ENCODE peak calls at places on chromosomes 13 and 19, in ten cellular contexts. J is fibroblast of the aortic adventitia, I is GM13976, B is foreskin fibroblast, N is lung, H is fibroblast of villous mesenchyme, X is GM06990, P is AG09309, V is A673, Y is ascending aorta. K is an unnamed sample.

GRCh38 chr13:29753593-29754485 is 96.6 kb downstream of the UBL3 start:
- DNase-seq in N (no peak), B (no peak), Y (no peak), I (no peak), J (peak), P (no peak), X (no peak), H (peak), V (no peak), K (no peak)

GRCh38 chr13:27258637-27259377 is 7.4 kb downstream of the RPL21 start:
- DNase-seq in X (no peak), H (no peak), J (no peak), P (no peak), N (no peak), B (no peak), V (no peak), Y (no peak), I (no peak), K (no peak)

GRCh38 chr19:5996598-5997320 is 18.8 kb upstream of the RANBP3 start:
- DNase-seq in I (no peak), N (no peak), X (no peak), V (no peak), J (no peak), P (no peak), Y (no peak), B (no peak), H (no peak), K (no peak)

GRCh38 chr13:23087884-23088283 is 92.9 kb upstream of the SGCG start:
- DNase-seq in N (no peak), H (peak), X (no peak), B (no peak), Y (no peak), J (peak), V (peak), I (peak), P (no peak), K (no peak)

GRCh38 chr13:40624338-40624737 is 42.1 kb downstream of the FOXO1 start:
- DNase-seq in V (no peak), N (no peak), H (peak), Y (no peak), B (peak), J (peak), I (no peak), X (no peak), P (peak), K (no peak)

GRCh38 chr19:56942749-56943148 is 102.2 kb upstream of the PEG3 start:
- DNase-seq in V (peak), X (peak), P (no peak), H (no peak), N (no peak), Y (no peak), I (peak), B (no peak), J (no peak), K (no peak)

GRCh38 chr19:46975011-46975917 is 44.4 kb upstream of the NPAS1 start:
- DNase-seq in V (peak), H (peak), B (no peak), P (no peak), N (no peak), Y (no peak), X (no peak), I (no peak), J (peak), K (no peak)

GRCh38 chr19:19021115-19021514 is 12.2 kb downstream of the SUGP2 start:
- DNase-seq in Y (no peak), V (no peak), H (peak), N (no peak), B (peak), P (no peak), X (no peak), I (no peak), J (peak), K (no peak)

GRCh38 chr13:91017669-91018053 is 329.8 kb upstream of the MIR17HG start:
- DNase-seq in V (peak), P (no peak), X (no peak), B (no peak), H (no peak), N (no peak), Y (no peak), J (no peak), I (no peak), K (no peak)

GRCh38 chr19:55279773-55280643 is at the start of gene HSPBP1:
- DNase-seq in I (peak), B (peak), J (peak), V (peak), Y (peak), N (peak), X (peak), P (peak), H (peak), K (peak)

GRCh38 chr19:53881482-53882390 is at the start of gene PRKCG:
- DNase-seq in B (no peak), P (no peak), I (peak), H (no peak), N (peak), J (no peak), X (peak), Y (no peak), V (peak), K (peak)

GRCh38 chr13:20351279-20352022 is 119.3 kb upstream of the GJB6 start:
- DNase-seq in P (peak), H (peak), I (no peak), V (no peak), B (no peak), X (no peak), Y (no peak), J (peak), N (peak), K (no peak)

GRCh38 chr19:55196803-55197202 is 12.5 kb downstream of the PTPRH start:
- DNase-seq in P (no peak), V (peak), H (no peak), I (no peak), N (no peak), X (no peak), Y (no peak), J (no peak), B (no peak), K (no peak)

GRCh38 chr19:55172741-55173140 is 6.3 kb upstream of the DNAAF3 start:
- DNase-seq in P (peak), H (peak), I (no peak), J (peak), N (no peak), V (no peak), Y (no peak), B (peak), X (no peak), K (no peak)

GRCh38 chr19:4455742-4456565 is 1.6 kb downstream of the UBXN6 start:
- DNase-seq in B (peak), X (no peak), P (no peak), I (no peak), J (peak), V (no peak), H (peak), N (no peak), Y (no peak), K (no peak)

GRCh38 chr13:44093607-44094583 is 214.2 kb downstream of the LACC1 start:
- DNase-seq in N (no peak), B (no peak), J (peak), P (no peak), H (peak), Y (no peak), X (no peak), I (no peak), V (no peak), K (no peak)

GRCh38 chr13:20475927-20476691 is 49.5 kb downstream of the CRYL1 start:
- DNase-seq in H (no peak), X (peak), B (no peak), Y (no peak), V (no peak), I (peak), N (no peak), J (no peak), P (no peak), K (no peak)

GRCh38 chr13:112042496-112042895 is 24.5 kb upstream of the SOX1 start:
- DNase-seq in V (peak), Y (no peak), X (no peak), J (no peak), I (no peak), N (no peak), B (no peak), H (no peak), P (no peak), K (no peak)

GRCh38 chr13:77506874-77507273 is 28.6 kb upstream of the SCEL start:
- DNase-seq in P (no peak), H (no peak), J (peak), X (no peak), I (no peak), Y (no peak), N (no peak), V (peak), B (no peak), K (no peak)

GRCh38 chr13:23613971-23614370 is 43.8 kb downstream of the TNFRSF19 start:
- DNase-seq in I (no peak), Y (no peak), V (no peak), J (no peak), P (no peak), H (no peak), N (no peak), X (no peak), B (no peak), K (no peak)

GRCh38 chr13:87925006-87925405 is 253.8 kb downstream of the SLITRK5 start:
- DNase-seq in H (no peak), Y (no peak), N (no peak), X (no peak), V (no peak), J (no peak), P (no peak), I (no peak), B (no peak), K (no peak)

GRCh38 chr19:35083678-35084077 is 31.9 kb upstream of the FXYD3 start:
- DNase-seq in N (no peak), B (no peak), Y (no peak), I (no peak), P (no peak), H (no peak), J (no peak), X (no peak), V (no peak), K (peak)

GRCh38 chr19:1247747-1248453 is 483 bp upstream of the MIDN start:
- DNase-seq in I (no peak), N (peak), Y (peak), B (no peak), X (peak), V (peak), J (peak), H (peak), P (no peak), K (peak)

GRCh38 chr13:96958286-96958891 is 35.9 kb downstream of the OXGR1 start:
- DNase-seq in X (no peak), Y (no peak), B (peak), J (peak), I (peak), P (no peak), V (peak), H (peak), N (no peak), K (no peak)

GRCh38 chr19:33208904-33209843 is 15.0 kb downstream of the LRP3 start:
- DNase-seq in B (no peak), N (no peak), I (no peak), J (peak), X (no peak), P (no peak), V (no peak), Y (no peak), H (no peak), K (no peak)

GRCh38 chr13:113670541-113670940 is 3.5 kb downstream of the GRK1 start:
- DNase-seq in I (no peak), Y (no peak), V (no peak), N (no peak), P (no peak), H (no peak), J (no peak), X (no peak), B (no peak), K (no peak)

GRCh38 chr19:41422456-41422855 is 4.7 kb downstream of the B3GNT8 start:
- DNase-seq in B (no peak), J (no peak), P (no peak), X (no peak), N (no peak), Y (no peak), H (no peak), I (no peak), V (no peak), K (no peak)

GRCh38 chr19:54517483-54517882 is 14.9 kb downstream of the LAIR2 start:
- DNase-seq in X (no peak), P (no peak), I (peak), H (peak), J (peak), V (peak), N (peak), B (peak), Y (no peak), K (peak)

GRCh38 chr13:46361535-46361934 is 25.5 kb downstream of the RUBCNL start:
- DNase-seq in B (no peak), H (no peak), J (no peak), Y (no peak), I (no peak), P (no peak), X (no peak), N (no peak), V (no peak), K (no peak)

GRCh38 chr13:52127783-52128702 is 830 bp downstream of the NEK5 start:
- DNase-seq in N (peak), I (peak), H (peak), B (peak), V (peak), X (peak), Y (no peak), P (no peak), J (peak), K (peak)
- TF ChIP-seq CTCF in N (peak), I (peak), H (peak), B (peak), V (peak), X (peak), Y (peak), P (peak), J (peak), K (peak)

DNA sequence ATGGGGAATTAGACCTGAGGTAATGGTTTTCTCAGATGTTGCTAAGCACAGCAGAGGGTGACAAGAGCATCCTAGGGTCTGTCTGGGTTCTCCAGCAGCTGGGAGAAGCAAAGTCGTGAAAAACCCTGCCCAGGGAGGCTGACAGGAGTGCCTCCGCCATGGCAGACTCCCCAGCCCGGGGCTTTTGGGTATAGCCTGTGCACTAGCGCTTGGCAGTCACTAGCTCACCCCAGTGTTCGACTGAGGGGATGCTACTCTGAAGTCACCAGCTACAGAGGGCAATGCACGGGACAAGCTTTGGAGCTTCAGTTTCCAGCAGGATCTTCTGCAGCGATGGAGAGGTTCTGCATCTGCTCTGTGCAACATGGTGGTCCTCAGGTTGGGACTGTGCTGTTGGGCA is 87.5 kb downstream of the ING1 start:
- DNase-seq in X (no peak), I (no peak), B (no peak), P (no peak), V (peak), J (no peak), H (no peak), N (no peak), Y (no peak), K (no peak)
- TF ChIP-seq CTCF in X (peak), I (no peak), B (no peak), P (no peak), V (peak), J (no peak), H (peak), N (no peak), Y (no peak), K (no peak)

GRCh38 chr13:30792257-30793000 is 57.1 kb downstream of the ALOX5AP start:
- DNase-seq in Y (peak), I (no peak), V (no peak), J (peak), H (peak), X (no peak), N (peak), B (peak), P (peak), K (no peak)
- TF ChIP-seq CTCF in Y (peak), I (no peak), V (no peak), J (peak), H (peak), X (no peak), N (no peak), B (peak), P (peak), K (no peak)

GRCh38 chr19:13400296-13400695 is 106.0 kb downstream of the CACNA1A start:
- DNase-seq in Y (no peak), H (no peak), V (no peak), N (no peak), B (no peak), P (no peak), I (no peak), J (no peak), X (no peak), K (no peak)

GRCh38 chr19:13398182-13398581 is 108.1 kb downstream of the CACNA1A start:
- DNase-seq in H (no peak), V (no peak), B (no peak), N (no peak), P (no peak), J (no peak), X (no peak), I (no peak), Y (no peak), K (no peak)

GRCh38 chr19:13399746-13400145 is 106.5 kb downstream of the CACNA1A start:
- DNase-seq in P (no peak), I (no peak), X (no peak), N (no peak), V (no peak), H (no peak), B (no peak), Y (no peak), J (no peak), K (no peak)

GRCh38 chr19:13398780-13399726 is 107.2 kb downstream of the CACNA1A start:
- DNase-seq in B (peak), I (no peak), N (no peak), P (peak), X (no peak), J (peak), V (peak), Y (no peak), H (peak), K (no peak)

DNA sequence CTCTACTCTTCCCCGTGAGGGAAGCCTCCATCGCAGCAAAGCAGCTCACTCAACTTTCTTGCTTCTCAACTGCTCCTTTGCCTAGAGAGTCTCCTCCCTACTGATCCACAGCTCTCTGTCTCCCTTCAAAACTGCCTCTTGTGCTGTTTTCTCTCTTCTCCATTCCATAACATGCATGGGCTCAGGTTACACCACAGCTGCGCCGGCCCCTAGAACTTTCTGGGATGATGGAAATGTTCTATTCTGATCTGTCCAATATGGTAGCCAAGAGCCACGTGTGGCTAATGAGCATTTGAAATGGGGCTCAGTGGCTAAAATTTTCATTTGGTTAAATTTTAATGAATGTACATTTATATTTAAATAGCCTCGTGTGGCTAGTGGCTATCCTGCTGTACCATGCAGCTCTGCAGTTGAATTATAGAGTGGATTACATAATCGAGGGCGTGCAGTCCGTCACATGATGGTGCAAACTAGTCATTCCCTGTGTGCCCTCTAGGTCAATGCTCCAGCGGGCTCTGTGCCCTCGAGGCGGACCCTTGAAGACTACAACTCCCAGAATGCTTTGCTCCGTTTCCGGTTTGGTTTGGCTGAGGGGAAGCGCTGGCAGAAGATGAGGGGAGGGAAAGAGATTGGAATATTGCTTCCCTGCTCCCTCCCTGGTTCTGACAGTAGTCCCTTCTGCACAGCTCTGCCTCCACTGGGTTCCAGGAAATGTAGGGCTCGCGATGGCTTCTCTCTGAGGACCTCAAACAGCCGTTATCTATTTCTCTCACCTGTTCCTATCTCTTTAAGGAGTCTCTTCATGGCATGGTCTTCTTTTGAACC is 109.8 kb downstream of the CACNA1A start:
- DNase-seq in N (peak), H (peak), P (peak), B (peak), V (peak), Y (no peak), I (no peak), J (peak), X (no peak), K (no peak)
- TF ChIP-seq CTCF in N (no peak), H (no peak), P (no peak), B (no peak), V (no peak), Y (no peak), I (no peak), J (no peak), X (no peak), K (no peak)

GRCh38 chr19:50663280-50663790 is 14.1 kb downstream of the C19orf81 start:
- DNase-seq in X (no peak), V (no peak), Y (no peak), I (no peak), J (no peak), H (no peak), N (no peak), B (no peak), P (no peak), K (no peak)
- TF ChIP-seq CTCF in X (no peak), V (peak), Y (no peak), I (no peak), J (peak), H (no peak), N (no peak), B (no peak), P (no peak), K (no peak)

DNA sequence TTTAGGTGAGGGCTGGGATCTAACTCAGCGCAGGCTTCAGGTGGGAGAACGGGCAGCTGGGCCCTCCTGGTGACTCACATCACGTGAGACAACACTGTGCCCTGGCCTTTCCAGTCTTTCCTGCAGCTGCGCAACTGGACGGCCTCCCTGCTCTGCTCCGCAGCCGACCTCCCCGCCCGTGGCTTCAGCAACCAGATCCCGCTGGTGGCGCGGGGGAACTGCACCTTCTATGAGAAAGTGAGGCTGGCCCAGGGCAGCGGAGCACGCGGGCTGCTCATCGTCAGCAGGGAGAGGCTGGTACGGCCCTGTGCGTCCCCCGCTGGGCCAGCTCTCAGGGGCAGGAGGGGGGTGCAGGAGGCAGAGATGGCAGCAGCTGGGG is 8.8 kb downstream of the SPPL2B start:
- DNase-seq in V (no peak), Y (no peak), J (peak), P (no peak), N (no peak), H (peak), B (peak), I (no peak), X (no peak), K (no peak)
- TF ChIP-seq CTCF in V (no peak), Y (no peak), J (peak), P (no peak), N (no peak), H (peak), B (peak), I (no peak), X (no peak), K (no peak)

GRCh38 chr13:30796132-30796832 is 60.9 kb downstream of the ALOX5AP start:
- DNase-seq in B (peak), H (peak), X (no peak), P (peak), V (peak), J (peak), N (no peak), Y (no peak), I (no peak), K (no peak)
- TF ChIP-seq CTCF in B (no peak), H (no peak), X (peak), P (no peak), V (peak), J (no peak), N (no peak), Y (no peak), I (no peak), K (no peak)

K was measured in activated B cell treated with CpG ODN at 0.5 μM for 24 hours.